ENCODE peak calls at places on chromosomes 7 and 10, in six cellular contexts. W, S, L, K, E and D are unnamed samples.

GRCh38 chr10:32409741-32410140 is 36.2 kb upstream of the CCDC7 start:
- DNase-seq in W (no peak), S (no peak), L (no peak), K (no peak), E (no peak), D (no peak)

GRCh38 chr10:78196964-78197363 is 163.3 kb downstream of the RPS24 start:
- DNase-seq in W (no peak), S (no peak), L (peak), K (no peak), E (peak), D (peak)

GRCh38 chr7:2242541-2243482 is 786 bp downstream of the NUDT1 start:
- DNase-seq in W (no peak), S (peak), L (peak), K (peak), E (no peak), D (peak)

GRCh38 chr10:25113231-25114035 is 61.4 kb upstream of the GPR158 start:
- DNase-seq in W (peak), S (peak), L (peak), K (peak), E (peak), D (peak)

GRCh38 chr7:143363011-143363937 is 761 bp upstream of the FAM131B start:
- DNase-seq in W (no peak), S (no peak), L (no peak), K (no peak), E (no peak), D (no peak)

GRCh38 chr10:68562666-68563522 is 2.8 kb downstream of the TET1 start:
- DNase-seq in W (no peak), S (peak), L (peak), K (peak), E (peak), D (peak)

GRCh38 chr10:122555431-122555830 is 5.1 kb upstream of the DMBT1 start:
- DNase-seq in W (no peak), S (no peak), L (no peak), K (no peak), E (no peak), D (no peak)

GRCh38 chr10:43607199-43607573 is 948 bp downstream of the ZNF485 start:
- DNase-seq in W (no peak), S (no peak), L (no peak), K (no peak), E (no peak), D (no peak)

GRCh38 chr10:62637249-62638061 is 167.1 kb upstream of the ADO start:
- DNase-seq in W (no peak), S (no peak), L (peak), K (peak), E (peak), D (peak)

GRCh38 chr10:35040761-35041501 is 49.2 kb downstream of the CUL2 start:
- DNase-seq in W (no peak), S (peak), L (peak), K (no peak), E (peak), D (peak)

GRCh38 chr7:47375121-47375551 is 206.8 kb downstream of the TNS3 start:
- DNase-seq in W (no peak), S (no peak), L (peak), K (no peak), E (peak), D (peak)

GRCh38 chr10:60816624-60817023 is 38.3 kb downstream of the CDK1 start:
- DNase-seq in W (peak), S (peak), L (peak), K (peak), E (peak), D (peak)

DNA sequence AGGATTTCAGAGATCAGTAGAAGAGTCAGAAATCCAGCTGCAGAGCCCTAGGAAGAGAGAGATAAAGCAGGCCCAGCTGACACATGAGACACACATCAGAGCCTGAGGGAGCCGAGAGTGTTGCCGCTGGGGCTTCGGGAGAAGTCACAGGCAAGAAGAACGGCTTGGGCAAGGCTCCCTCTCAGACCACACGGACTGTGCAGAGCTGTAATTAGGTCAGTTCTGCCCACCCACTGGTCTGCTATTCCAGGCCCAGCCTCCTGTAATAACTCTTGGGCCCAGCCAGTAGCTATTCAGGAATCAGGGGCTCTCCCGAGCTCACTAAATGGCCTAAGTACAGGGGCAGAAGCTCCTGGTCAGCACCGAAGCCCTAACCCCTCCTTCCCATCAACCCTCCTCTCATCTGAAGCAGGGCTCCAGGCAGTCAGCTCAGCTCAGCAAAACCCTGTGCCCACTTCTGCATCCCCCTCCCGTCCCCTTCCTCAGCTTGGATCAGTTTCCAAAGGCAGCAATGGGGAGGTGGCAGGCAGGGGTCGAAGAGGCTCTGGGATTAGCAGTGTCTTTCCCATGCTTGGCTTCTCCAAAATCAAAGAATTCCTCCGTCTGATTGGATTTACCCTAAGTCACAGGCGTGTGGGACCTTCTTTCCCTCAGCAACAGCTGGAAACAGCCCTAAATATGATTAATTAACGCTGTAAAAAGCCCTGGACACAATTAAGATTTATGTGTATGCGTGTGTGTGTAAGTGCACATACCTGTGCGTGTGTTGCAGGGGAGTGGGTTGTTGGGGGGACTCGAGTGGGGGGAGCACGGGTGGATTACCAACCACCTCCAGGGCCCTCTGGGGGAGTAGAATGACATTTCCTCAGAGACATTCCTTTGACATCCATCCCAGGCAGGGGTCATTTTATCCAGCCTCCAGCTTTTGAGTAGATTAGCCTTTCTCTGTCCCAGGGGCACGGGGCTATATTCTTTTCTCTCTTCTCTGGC is 48.4 kb upstream of the BTRC start:
- DNase-seq in W (no peak), S (peak), L (no peak), K (no peak), E (no peak), D (peak)
- H3K4me3 ChIP-seq in W (no peak), S (no peak), L (no peak), K (no peak), E (no peak), D (no peak)

GRCh38 chr7:100623951-100624824 is 11.8 kb downstream of the MOSPD3 start:
- DNase-seq in W (no peak), S (no peak), L (peak), K (no peak), E (no peak), D (no peak)

GRCh38 chr7:100629117-100629711 is 12.1 kb downstream of the TFR2 start:
- DNase-seq in W (no peak), S (peak), L (peak), K (peak), E (peak), D (peak)

GRCh38 chr7:100626530-100627237 is 14.3 kb downstream of the MOSPD3 start:
- DNase-seq in W (peak), S (peak), L (peak), K (peak), E (peak), D (peak)

GRCh38 chr7:100627238-100627549 is 14.2 kb downstream of the TFR2 start:
- DNase-seq in W (no peak), S (no peak), L (no peak), K (no peak), E (no peak), D (no peak)

DNA sequence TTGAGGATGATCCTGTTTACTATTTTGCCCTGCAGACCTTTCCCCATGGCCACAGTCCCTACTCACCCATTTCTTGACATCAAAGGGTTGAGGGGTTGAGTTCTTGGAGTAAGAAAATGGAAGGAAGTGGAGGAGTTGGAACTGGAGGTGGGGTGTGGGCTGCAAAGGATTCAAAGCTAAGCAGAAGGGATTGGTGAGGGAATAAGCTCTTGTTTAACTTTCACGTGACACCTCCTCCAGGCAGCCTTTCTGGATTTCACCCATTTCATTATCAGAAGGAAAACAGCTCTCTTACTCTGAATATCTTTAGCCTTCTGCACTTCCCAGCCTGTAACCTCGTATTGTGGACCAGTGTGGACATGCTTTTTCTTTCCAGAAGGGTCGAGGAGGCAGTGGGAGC is 13.7 kb downstream of the MOSPD3 start:
- DNase-seq in W (no peak), S (no peak), L (no peak), K (no peak), E (no peak), D (no peak)
- H3K4me3 ChIP-seq in W (no peak), S (peak), L (peak), K (peak), E (no peak), D (no peak)

GRCh38 chr7:1099154-1099542 is 11.2 kb downstream of the GPER1 start:
- DNase-seq in W (no peak), S (no peak), L (no peak), K (no peak), E (no peak), D (no peak)
- H3K4me3 ChIP-seq in W (no peak), S (no peak), L (no peak), K (peak), E (no peak), D (no peak)

DNA sequence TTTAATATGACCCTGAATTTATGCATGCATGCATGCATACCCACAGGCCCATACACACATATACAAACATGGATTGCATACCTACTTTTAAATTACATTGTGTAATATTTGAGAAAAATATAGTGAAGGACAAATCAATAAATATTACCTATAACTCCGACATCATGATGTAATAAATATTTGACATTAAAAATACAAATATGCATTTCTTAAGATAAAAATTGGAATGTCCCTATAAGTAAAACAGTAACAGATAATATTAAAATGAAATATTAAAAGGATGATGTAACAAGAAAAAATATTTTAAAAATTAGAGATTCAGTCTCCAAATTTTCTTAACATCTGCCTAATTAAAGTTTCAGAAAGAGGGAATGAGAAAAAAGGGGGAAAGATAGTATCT is 433.0 kb downstream of the MDFIC start:
- DNase-seq in W (no peak), S (no peak), L (no peak), K (no peak), E (no peak), D (no peak)
- H3K4me3 ChIP-seq in W (no peak), S (no peak), L (no peak), K (no peak), E (no peak), D (no peak)

GRCh38 chr7:109986701-109987100 is 1104.2 kb upstream of the LRRN3 start:
- DNase-seq in W (no peak), S (no peak), L (no peak), K (no peak), E (no peak), D (peak)
- H3K4me3 ChIP-seq in W (no peak), S (no peak), L (no peak), K (no peak), E (no peak), D (no peak)

DNA sequence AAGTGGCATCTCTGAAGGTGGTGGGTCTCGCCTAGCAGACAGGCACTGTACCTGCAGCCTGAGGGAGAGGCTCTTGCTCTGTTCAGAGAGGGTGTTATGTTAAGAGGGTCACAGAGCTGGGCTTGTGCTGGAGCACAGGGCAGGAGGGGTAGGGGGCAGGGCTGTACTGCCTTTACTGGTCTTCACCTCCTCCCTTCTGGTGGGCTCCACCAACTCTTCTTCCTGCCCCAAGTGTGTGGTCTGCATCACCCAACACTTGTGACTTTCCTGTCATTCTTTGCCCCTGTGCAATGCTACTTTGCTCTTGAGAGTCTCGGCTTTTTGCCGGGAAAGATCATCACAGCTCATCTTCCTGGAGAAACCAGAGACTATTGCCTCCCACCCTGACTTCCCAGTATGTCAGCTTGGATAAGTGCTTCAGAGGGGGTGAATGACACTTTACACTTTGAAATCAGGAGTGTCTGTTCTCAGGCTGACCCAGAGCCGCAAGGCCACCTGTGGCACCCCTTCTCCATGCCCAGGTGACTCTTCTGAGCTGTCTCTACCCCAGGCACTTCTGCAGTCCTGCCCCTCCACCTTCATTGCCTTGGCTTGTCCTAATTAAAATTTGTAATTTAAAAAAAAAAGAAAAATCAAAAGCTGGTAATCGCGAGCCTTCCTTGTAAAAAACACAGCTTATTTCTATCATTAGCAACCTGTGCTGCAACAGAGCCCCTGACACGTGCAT is 38.4 kb upstream of the IKZF1 start:
- DNase-seq in W (no peak), S (no peak), L (no peak), K (no peak), E (no peak), D (no peak)
- H3K4me3 ChIP-seq in W (no peak), S (no peak), L (no peak), K (peak), E (no peak), D (no peak)